ENCODE peak calls at places on chromosomes 4 and X, in four cellular contexts. M is upper lobe of left lung, J is tibial artery, P is ovary. H is an unnamed sample.

GRCh38 chr4:123121241-123121907 is 199.0 kb upstream of the NUDT6 start:
- DNase-seq in M (no peak), J (no peak), P (no peak), H (no peak)

GRCh38 chrX:12672362-12673106 is 118.7 kb upstream of the PRPS2 start:
- DNase-seq in M (no peak), J (no peak), P (no peak), H (no peak)

GRCh38 chr4:83356899-83357661 is 22.4 kb upstream of the HPSE start:
- DNase-seq in M (no peak), J (no peak), P (no peak), H (no peak)

GRCh38 chr4:10346023-10346422 is 111.2 kb downstream of the ZNF518B start:
- DNase-seq in M (no peak), J (no peak), P (no peak), H (no peak)

GRCh38 chr4:127134490-127134889 is 498.3 kb upstream of the INTU start:
- DNase-seq in M (no peak), J (no peak), P (no peak), H (no peak)

GRCh38 chr4:67344594-67345380 is 200.5 kb downstream of the CENPC start:
- DNase-seq in M (no peak), J (no peak), P (no peak), H (no peak)

GRCh38 chrX:22577181-22577580 is 304.5 kb downstream of the CBLL2 start:
- DNase-seq in M (no peak), J (no peak), P (no peak), H (no peak)

GRCh38 chr4:170652571-170652970 is 562.8 kb upstream of the AADAT start:
- DNase-seq in M (no peak), J (no peak), P (no peak), H (no peak)

GRCh38 chr4:159227984-159228383 is 125.1 kb downstream of the RAPGEF2 start:
- DNase-seq in M (no peak), J (peak; percentile 65), P (peak; percentile 47), H (peak; percentile 80)

GRCh38 chrX:31314921-31315320 is 243.1 kb upstream of the FTHL17 start:
- DNase-seq in M (no peak), J (no peak), P (no peak), H (no peak)

GRCh38 chr4:20358110-20358509 is 106.4 kb downstream of the SLIT2 start:
- DNase-seq in M (no peak), J (no peak), P (no peak), H (no peak)

GRCh38 chr4:47383829-47384427 is 79.6 kb downstream of the COMMD8 start:
- DNase-seq in M (no peak), J (no peak), P (no peak), H (no peak)

GRCh38 chr4:47386146-47386545 is 77.4 kb downstream of the COMMD8 start:
- DNase-seq in M (no peak), J (no peak), P (no peak), H (no peak)

GRCh38 chr4:47386592-47387235 is 76.8 kb downstream of the COMMD8 start:
- DNase-seq in M (no peak), J (no peak), P (no peak), H (no peak)

GRCh38 chr4:47381172-47381571 is 82.3 kb downstream of the COMMD8 start:
- DNase-seq in M (no peak), J (no peak), P (no peak), H (no peak)
- H3K27ac ChIP-seq in M (no peak overlapping the region), J (no peak overlapping the region), P (no peak overlapping the region), H (no peak overlapping the region)

DNA sequence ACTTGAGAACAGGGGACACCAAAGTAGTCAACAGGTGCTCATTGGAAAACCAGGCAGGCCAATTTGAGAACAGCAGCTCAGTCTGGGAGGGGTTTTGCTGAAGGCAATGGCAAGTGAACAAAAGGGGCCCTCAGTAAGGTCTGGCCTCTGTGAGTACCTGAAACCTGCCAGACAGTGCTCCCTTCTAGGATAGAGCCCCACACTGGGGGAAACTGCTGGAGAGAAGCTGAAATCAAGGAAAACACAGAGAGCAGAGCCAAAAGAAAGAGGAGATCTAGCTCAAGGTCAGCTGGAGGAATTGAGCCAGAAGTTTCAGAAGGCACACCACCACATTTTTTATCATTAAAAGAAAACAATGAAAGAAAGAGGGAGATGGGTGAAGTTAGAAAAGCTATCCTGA is 28.2 kb downstream of the PNMA6E start:
- DNase-seq in M (no peak), J (no peak), P (no peak), H (no peak)
- H3K4me3 ChIP-seq in M (no peak overlapping the region), J (no peak overlapping the region), P (no peak overlapping the region), H (no peak overlapping the region)

DNA sequence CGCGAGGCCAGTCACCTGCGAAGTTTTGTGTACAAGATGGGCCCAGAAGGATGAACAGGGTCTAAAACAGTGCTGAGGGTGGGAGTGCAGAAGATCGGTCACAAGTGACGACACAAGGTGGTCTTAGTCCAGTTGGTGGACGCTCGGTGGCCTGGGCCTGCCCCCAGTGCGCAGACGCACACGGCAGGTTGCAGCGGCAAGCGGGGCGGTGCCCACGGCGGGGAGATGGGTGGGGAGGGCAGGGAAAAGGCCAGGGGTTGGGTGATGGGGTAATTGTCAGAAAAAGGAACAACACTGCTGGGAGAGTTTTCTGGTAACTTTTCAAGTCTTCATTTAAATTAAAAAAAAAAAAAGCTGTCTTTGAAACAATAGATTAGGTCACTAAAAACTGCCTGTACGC is 1.0 kb upstream of the PRDX4 start:
- DNase-seq in M (peak; percentile 76), J (no peak), P (no peak), H (no peak)
- H3K27ac ChIP-seq in M (no peak overlapping the region), J (no peak overlapping the region), P (no peak overlapping the region), H (peak overlapping the region; percentile 88)

GRCh38 chr4:108169639-108170038 is 907 bp upstream of the LEF1 start:
- DNase-seq in M (no peak), J (no peak), P (no peak), H (no peak)
- H3K4me3 ChIP-seq in M (no peak overlapping the region), J (no peak overlapping the region), P (no peak overlapping the region), H (peak overlapping the region; percentile 71)

H was measured in left ventricle myocardium inferior.